ENCODE peak calls at places on chromosome 21, in six cellular contexts. One of them, this sample, is unnamed.

GRCh38 chr21:23401278-23401677 is 2206.0 kb downstream of the MRPL39 start:
- DNase-seq in AG04449: no peak
- DNase-seq in PC-3: peak; percentile 61
- DNase-seq in A549: no peak
- DNase-seq in GM12865: peak; percentile 9
- DNase-seq in HFF-Myc: no peak
- DNase-seq in this sample: no peak

GRCh38 chr21:34204021-34204420 is 130.6 kb downstream of the MRPS6 start:
- DNase-seq in AG04449: no peak
- DNase-seq in PC-3: no peak
- DNase-seq in A549: no peak
- DNase-seq in GM12865: no peak
- DNase-seq in HFF-Myc: no peak
- DNase-seq in this sample: no peak

GRCh38 chr21:38367646-38368045 is 110.9 kb downstream of the KCNJ15 start:
- DNase-seq in AG04449: no peak
- DNase-seq in PC-3: no peak
- DNase-seq in A549: no peak
- DNase-seq in GM12865: no peak
- DNase-seq in HFF-Myc: no peak
- DNase-seq in this sample: no peak

GRCh38 chr21:44989943-44990780 is 50.3 kb downstream of the SLX9 start:
- DNase-seq in AG04449: no peak
- DNase-seq in PC-3: no peak
- DNase-seq in A549: no peak
- DNase-seq in GM12865: no peak
- DNase-seq in HFF-Myc: no peak
- DNase-seq in this sample: no peak

GRCh38 chr21:41052820-41053555 is 115.0 kb upstream of the BACE2 start:
- DNase-seq in AG04449: no peak
- DNase-seq in PC-3: no peak
- DNase-seq in A549: no peak
- DNase-seq in GM12865: no peak
- DNase-seq in HFF-Myc: no peak
- DNase-seq in this sample: no peak

GRCh38 chr21:41848533-41848932 is 30.6 kb downstream of the PRDM15 start:
- DNase-seq in AG04449: no peak
- DNase-seq in PC-3: no peak
- DNase-seq in A549: no peak
- DNase-seq in GM12865: no peak
- DNase-seq in HFF-Myc: no peak
- DNase-seq in this sample: no peak

GRCh38 chr21:24514081-24514733 is 1093.1 kb downstream of the MRPL39 start:
- DNase-seq in AG04449: no peak
- DNase-seq in PC-3: peak; percentile 57
- DNase-seq in A549: no peak
- DNase-seq in GM12865: peak; percentile 1
- DNase-seq in HFF-Myc: no peak
- DNase-seq in this sample: no peak

GRCh38 chr21:46056450-46056903 is 41.4 kb upstream of the COL6A2 start:
- DNase-seq in AG04449: peak; percentile 64
- DNase-seq in PC-3: no peak
- DNase-seq in A549: no peak
- DNase-seq in GM12865: no peak
- DNase-seq in HFF-Myc: no peak
- DNase-seq in this sample: no peak

GRCh38 chr21:34687065-34687464 is 18.3 kb downstream of the CLIC6 start:
- DNase-seq in AG04449: no peak
- DNase-seq in PC-3: no peak
- DNase-seq in A549: no peak
- DNase-seq in GM12865: no peak
- DNase-seq in HFF-Myc: no peak
- DNase-seq in this sample: no peak

GRCh38 chr21:45767071-45768006 is 123.8 kb downstream of the PCBP3 start:
- DNase-seq in AG04449: no peak
- DNase-seq in PC-3: peak; percentile 19
- DNase-seq in A549: no peak
- DNase-seq in GM12865: no peak
- DNase-seq in HFF-Myc: no peak
- DNase-seq in this sample: no peak

GRCh38 chr21:21114456-21114855 is 116.2 kb downstream of the NCAM2 start:
- DNase-seq in AG04449: no peak
- DNase-seq in PC-3: no peak
- DNase-seq in A549: no peak
- DNase-seq in GM12865: no peak
- DNase-seq in HFF-Myc: no peak
- DNase-seq in this sample: no peak

GRCh38 chr21:14554948-14555347 is 8.8 kb upstream of the SAMSN1 start:
- DNase-seq in AG04449: no peak
- DNase-seq in PC-3: peak; percentile 43
- DNase-seq in A549: no peak
- DNase-seq in GM12865: no peak
- DNase-seq in HFF-Myc: no peak
- DNase-seq in this sample: no peak

GRCh38 chr21:34510148-34511142 is 1.6 kb downstream of the KCNE1 start:
- DNase-seq in AG04449: no peak
- DNase-seq in PC-3: peak; percentile 75
- DNase-seq in A549: peak; percentile 13
- DNase-seq in GM12865: peak; percentile 77
- DNase-seq in HFF-Myc: no peak
- DNase-seq in this sample: peak; percentile 31

GRCh38 chr21:38170283-38170682 is 86.5 kb upstream of the KCNJ15 start:
- DNase-seq in AG04449: no peak
- DNase-seq in PC-3: peak; percentile 66
- DNase-seq in A549: no peak
- DNase-seq in GM12865: peak; percentile 29
- DNase-seq in HFF-Myc: no peak
- DNase-seq in this sample: no peak

GRCh38 chr21:38346286-38346685 is 89.5 kb downstream of the KCNJ15 start:
- DNase-seq in AG04449: no peak
- DNase-seq in PC-3: no peak
- DNase-seq in A549: no peak
- DNase-seq in GM12865: no peak
- DNase-seq in HFF-Myc: no peak
- DNase-seq in this sample: no peak

GRCh38 chr21:38753114-38754100 is 52.3 kb upstream of the ETS2 start:
- DNase-seq in AG04449: no peak
- DNase-seq in PC-3: no peak
- DNase-seq in A549: no peak
- DNase-seq in GM12865: no peak
- DNase-seq in HFF-Myc: no peak
- DNase-seq in this sample: peak; percentile 28

GRCh38 chr21:34018910-34019309 is 54.5 kb upstream of the MRPS6 start:
- DNase-seq in AG04449: no peak
- DNase-seq in PC-3: no peak
- DNase-seq in A549: no peak
- DNase-seq in GM12865: peak; percentile 79
- DNase-seq in HFF-Myc: no peak
- DNase-seq in this sample: no peak

GRCh38 chr21:44931501-44932365 is 8.1 kb upstream of the SLX9 start:
- DNase-seq in AG04449: no peak
- DNase-seq in PC-3: peak; percentile 49
- DNase-seq in A549: no peak
- DNase-seq in GM12865: peak; percentile 40
- DNase-seq in HFF-Myc: no peak
- DNase-seq in this sample: no peak

GRCh38 chr21:38806153-38806941 is 618 bp downstream of the ETS2 start:
- DNase-seq in AG04449: no peak
- DNase-seq in PC-3: no peak
- DNase-seq in A549: no peak
- DNase-seq in GM12865: peak; percentile 26
- DNase-seq in HFF-Myc: no peak
- DNase-seq in this sample: no peak

DNA sequence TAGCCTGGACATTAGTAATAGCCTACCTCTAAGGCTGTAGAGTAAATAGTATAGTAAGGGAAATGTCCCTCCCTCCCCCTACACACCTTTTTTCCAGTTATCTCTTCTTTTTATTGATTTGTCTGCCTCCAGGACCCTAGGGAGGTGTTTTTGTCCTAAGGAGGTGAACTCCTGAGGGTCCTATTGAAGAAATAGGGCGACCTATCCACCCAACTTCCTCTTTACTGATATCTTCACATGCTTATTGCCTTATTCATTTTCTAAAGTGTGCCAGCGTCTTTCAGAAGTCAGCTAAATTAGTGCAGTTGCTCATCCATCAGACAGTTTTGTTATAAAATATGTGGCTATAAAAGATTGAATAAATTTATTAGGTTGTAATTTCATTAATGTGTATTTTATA is 5.9 kb downstream of the BACH1 start:
- DNase-seq in AG04449: no peak
- DNase-seq in PC-3: no peak
- DNase-seq in A549: no peak
- DNase-seq in GM12865: no peak
- DNase-seq in HFF-Myc: no peak
- DNase-seq in this sample: no peak
- H3K4me3 ChIP-seq in AG04449: no peak overlapping the region
- H3K4me3 ChIP-seq in PC-3: no peak overlapping the region
- H3K4me3 ChIP-seq in A549: no peak overlapping the region
- H3K4me3 ChIP-seq in GM12865: peak overlapping the region; percentile 18
- H3K4me3 ChIP-seq in HFF-Myc: no peak overlapping the region
- H3K4me3 ChIP-seq in this sample: no peak overlapping the region

GRCh38 chr21:31558839-31559367 is 100.6 kb upstream of the SOD1 start:
- DNase-seq in AG04449: peak; percentile 56
- DNase-seq in PC-3: peak; percentile 92
- DNase-seq in A549: peak; percentile 89
- DNase-seq in GM12865: peak; percentile 69
- DNase-seq in HFF-Myc: peak; percentile 29
- DNase-seq in this sample: no peak
- TF ChIP-seq CTCF in AG04449: peak; percentile 37
- TF ChIP-seq CTCF in PC-3: no peak
- TF ChIP-seq CTCF in A549: no peak
- TF ChIP-seq CTCF in GM12865: no peak
- TF ChIP-seq CTCF in HFF-Myc: no peak
- TF ChIP-seq CTCF in this sample: peak; percentile 24

GRCh38 chr21:25573409-25574206 is 33.7 kb downstream of the MRPL39 start:
- DNase-seq in AG04449: peak; percentile 77
- DNase-seq in PC-3: peak; percentile 97
- DNase-seq in A549: peak; percentile 23
- DNase-seq in GM12865: peak; percentile 83
- DNase-seq in HFF-Myc: peak; percentile 92
- DNase-seq in this sample: no peak
- H3K4me3 ChIP-seq in AG04449: no peak overlapping the region
- H3K4me3 ChIP-seq in PC-3: peak overlapping the region; percentile 8
- H3K4me3 ChIP-seq in A549: no peak overlapping the region
- H3K4me3 ChIP-seq in GM12865: peak overlapping the region; percentile 38
- H3K4me3 ChIP-seq in HFF-Myc: no peak overlapping the region
- H3K4me3 ChIP-seq in this sample: no peak overlapping the region

GRCh38 chr21:31347435-31348032 is 3.5 kb upstream of the TIAM1 start:
- DNase-seq in AG04449: no peak
- DNase-seq in PC-3: peak; percentile 84
- DNase-seq in A549: peak; percentile 19
- DNase-seq in GM12865: no peak
- DNase-seq in HFF-Myc: no peak
- DNase-seq in this sample: peak; percentile 15
- TF ChIP-seq CTCF in AG04449: peak; percentile 59
- TF ChIP-seq CTCF in PC-3: peak; percentile 83
- TF ChIP-seq CTCF in A549: peak; percentile 32
- TF ChIP-seq CTCF in GM12865: no peak
- TF ChIP-seq CTCF in HFF-Myc: peak; percentile 45
- TF ChIP-seq CTCF in this sample: peak; percentile 72

DNA sequence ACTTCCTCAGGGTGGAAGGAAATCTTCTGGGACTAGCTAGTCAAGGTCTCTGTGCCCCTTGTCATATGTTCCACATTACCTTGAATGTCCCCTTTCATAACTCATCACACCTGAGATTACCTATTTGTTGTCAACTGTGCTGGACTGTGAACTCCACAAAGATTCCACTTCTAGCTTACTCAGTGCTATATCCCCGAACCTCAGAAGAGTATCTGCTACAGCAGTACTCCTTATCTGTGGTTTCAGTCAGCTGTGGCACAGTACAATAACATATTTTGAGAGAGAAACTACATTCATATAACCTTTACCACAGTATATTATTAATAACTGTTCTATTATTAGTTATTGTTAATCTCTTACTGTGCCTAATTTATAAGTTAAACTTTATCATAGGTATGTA is 14.7 kb upstream of the SYNJ1 start:
- DNase-seq in AG04449: no peak
- DNase-seq in PC-3: no peak
- DNase-seq in A549: no peak
- DNase-seq in GM12865: no peak
- DNase-seq in HFF-Myc: no peak
- DNase-seq in this sample: no peak
- H3K4me3 ChIP-seq in AG04449: no peak overlapping the region
- H3K4me3 ChIP-seq in PC-3: no peak overlapping the region
- H3K4me3 ChIP-seq in A549: no peak overlapping the region
- H3K4me3 ChIP-seq in GM12865: no peak overlapping the region
- H3K4me3 ChIP-seq in HFF-Myc: no peak overlapping the region
- H3K4me3 ChIP-seq in this sample: no peak overlapping the region

GRCh38 chr21:36926989-36927695 is 39.3 kb downstream of the HLCS start:
- DNase-seq in AG04449: no peak
- DNase-seq in PC-3: peak; percentile 48
- DNase-seq in A549: no peak
- DNase-seq in GM12865: no peak
- DNase-seq in HFF-Myc: no peak
- DNase-seq in this sample: peak; percentile 77

GRCh38 chr21:36932417-36932816 is 34.1 kb downstream of the HLCS start:
- DNase-seq in AG04449: no peak
- DNase-seq in PC-3: no peak
- DNase-seq in A549: no peak
- DNase-seq in GM12865: no peak
- DNase-seq in HFF-Myc: no peak
- DNase-seq in this sample: no peak

GRCh38 chr21:36927718-36928117 is 38.8 kb downstream of the HLCS start:
- DNase-seq in AG04449: peak; percentile 94
- DNase-seq in PC-3: peak; percentile 95
- DNase-seq in A549: peak; percentile 43
- DNase-seq in GM12865: peak; percentile 82
- DNase-seq in HFF-Myc: peak; percentile 78
- DNase-seq in this sample: peak; percentile 95

GRCh38 chr21:36928960-36929359 is 37.5 kb downstream of the HLCS start:
- DNase-seq in AG04449: no peak
- DNase-seq in PC-3: peak; percentile 7
- DNase-seq in A549: no peak
- DNase-seq in GM12865: no peak
- DNase-seq in HFF-Myc: no peak
- DNase-seq in this sample: no peak

DNA sequence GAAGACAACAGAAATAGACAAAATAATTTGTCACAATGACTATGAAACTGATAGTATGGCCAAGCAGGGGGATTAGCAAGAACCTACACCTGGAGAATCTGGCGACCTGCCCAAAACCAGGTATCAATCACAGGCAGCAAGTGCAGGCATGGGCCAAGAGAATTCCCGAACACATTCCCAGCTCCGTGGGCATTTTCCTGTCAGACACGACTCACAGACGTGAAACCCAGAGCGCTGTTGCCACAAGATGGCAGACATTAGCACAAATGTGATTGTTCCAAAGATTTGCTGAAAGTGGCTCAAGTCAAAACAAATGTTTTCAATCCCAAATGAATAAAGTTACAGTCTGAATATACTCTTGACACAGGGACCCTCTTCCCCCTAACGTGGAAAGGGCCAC is 36.8 kb downstream of the HLCS start:
- DNase-seq in AG04449: no peak
- DNase-seq in PC-3: peak; percentile 16
- DNase-seq in A549: no peak
- DNase-seq in GM12865: no peak
- DNase-seq in HFF-Myc: no peak
- DNase-seq in this sample: no peak
- TF ChIP-seq CTCF in AG04449: no peak
- TF ChIP-seq CTCF in PC-3: peak; percentile 46
- TF ChIP-seq CTCF in A549: peak; percentile 23
- TF ChIP-seq CTCF in GM12865: no peak
- TF ChIP-seq CTCF in HFF-Myc: peak; percentile 8
- TF ChIP-seq CTCF in this sample: peak; percentile 22